ENCODE peak calls at places on chromosomes 5 and 9, in seven cellular contexts. U is uterus, L is Peyer's patch, T is tibial nerve, X is HepG2, E is prostate gland, A is A549. D is an unnamed sample.

GRCh38 chr5:38738898-38739743 is 106.7 kb upstream of the OSMR start:
- DNase-seq in X (no peak), U (no peak), A (no peak), T (no peak), L (no peak), E (no peak), D (peak; percentile 33)

GRCh38 chr9:37414503-37414943 is 8.0 kb upstream of the GRHPR start:
- DNase-seq in T (no peak), U (no peak), E (no peak), X (no peak), L (no peak), A (no peak), D (no peak)

GRCh38 chr9:87008667-87009066 is 61.4 kb upstream of the GAS1 start:
- DNase-seq in U (no peak), T (no peak), L (no peak), A (no peak), E (no peak), X (no peak), D (no peak)

GRCh38 chr5:145825751-145826180 is 9.4 kb downstream of the PRELID2 start:
- DNase-seq in L (no peak), U (no peak), A (peak; percentile 28), X (peak; percentile 61), E (no peak), T (no peak), D (peak; percentile 15)

GRCh38 chr5:9853309-9853708 is 223.2 kb upstream of the TAS2R1 start:
- DNase-seq in E (no peak), X (no peak), T (no peak), A (no peak), L (no peak), U (no peak), D (no peak)

GRCh38 chr5:142325677-142326479 is 1.1 kb upstream of the SPRY4 start:
- DNase-seq in X (peak; percentile 73), U (no peak), A (peak; percentile 90), L (peak; percentile 56), T (peak; percentile 35), E (peak; percentile 31), D (peak; percentile 71)

GRCh38 chr9:2874001-2874750 is 30.3 kb upstream of the PUM3 start:
- DNase-seq in E (no peak), L (no peak), T (no peak), X (no peak), A (no peak), U (no peak), D (no peak)

GRCh38 chr9:33163433-33164137 is 3.6 kb downstream of the B4GALT1 start:
- DNase-seq in X (no peak), E (no peak), U (no peak), A (no peak), T (no peak), L (no peak), D (no peak)

GRCh38 chr5:176542135-176542595 is 5.0 kb upstream of the RNF44 start:
- DNase-seq in X (no peak), L (peak; percentile 88), T (no peak), U (no peak), A (no peak), E (no peak), D (no peak)

GRCh38 chr5:81232449-81233079 is 558 bp upstream of the CKMT2 start:
- DNase-seq in T (no peak), U (peak; percentile 57), A (no peak), E (no peak), X (peak; percentile 13), L (no peak), D (no peak)

GRCh38 chr5:178326054-178326715 is 93.6 kb upstream of the PHYKPL start:
- DNase-seq in L (no peak), E (no peak), X (no peak), T (no peak), A (no peak), U (no peak), D (no peak)

GRCh38 chr5:26791433-26791832 is 247.0 kb downstream of the CDH9 start:
- DNase-seq in L (no peak), U (no peak), E (no peak), A (no peak), T (no peak), X (no peak), D (no peak)

GRCh38 chr5:132557425-132557805 is 638 bp downstream of the RAD50 start:
- DNase-seq in E (peak; percentile 14), T (no peak), U (peak; percentile 38), X (peak; percentile 82), A (peak; percentile 41), L (peak; percentile 89), D (peak; percentile 12)

GRCh38 chr5:132556511-132557424 is at the start of gene RAD50:
- DNase-seq in A (peak; percentile 94), X (peak; percentile 85), E (peak; percentile 84), U (peak; percentile 91), T (peak; percentile 85), L (peak; percentile 97), D (peak; percentile 90)

GRCh38 chr5:132566657-132567056 is 9.9 kb downstream of the RAD50 start:
- DNase-seq in T (no peak), A (no peak), U (no peak), L (no peak), E (no peak), X (no peak), D (no peak)

GRCh38 chr5:132559661-132560060 is 2.9 kb downstream of the RAD50 start:
- DNase-seq in X (no peak), A (no peak), E (no peak), T (no peak), U (no peak), L (no peak), D (no peak)

GRCh38 chr5:132561601-132562000 is 4.8 kb downstream of the RAD50 start:
- DNase-seq in L (no peak), U (no peak), X (no peak), T (no peak), A (no peak), E (no peak), D (no peak)
- TF ChIP-seq POLR2A in L (no peak), U (no peak), X (no peak), T (no peak), A (no peak), E (no peak), D (no peak)

GRCh38 chr5:136005371-136005770 is 23.4 kb upstream of the TGFBI start:
- DNase-seq in U (no peak), X (no peak), E (no peak), A (no peak), T (no peak), L (no peak), D (no peak)

GRCh38 chr5:136007271-136007670 is 21.5 kb upstream of the TGFBI start:
- DNase-seq in U (no peak), X (peak; percentile 62), A (no peak), T (no peak), L (no peak), E (no peak), D (no peak)

GRCh38 chr5:136006164-136006563 is 22.6 kb upstream of the TGFBI start:
- DNase-seq in L (no peak), X (no peak), U (no peak), T (no peak), A (no peak), E (no peak), D (no peak)

GRCh38 chr5:136004436-136004835 is 24.4 kb upstream of the TGFBI start:
- DNase-seq in A (no peak), U (no peak), L (no peak), E (no peak), T (no peak), X (no peak), D (no peak)

GRCh38 chr5:136006767-136007251 is 22.0 kb upstream of the TGFBI start:
- DNase-seq in L (no peak), X (no peak), U (no peak), A (peak; percentile 81), T (no peak), E (no peak), D (peak; percentile 54)
- TF ChIP-seq POLR2A in L (no peak), X (no peak), U (no peak), A (no peak), T (no peak), E (no peak), D (no peak)

GRCh38 chr5:139930406-139930805 is 112.7 kb downstream of the NRG2 start:
- DNase-seq in A (no peak), L (no peak), X (no peak), E (no peak), T (no peak), U (no peak), D (no peak)

GRCh38 chr5:139925163-139925562 is 117.9 kb downstream of the NRG2 start:
- DNase-seq in T (no peak), E (no peak), L (no peak), A (no peak), X (no peak), U (no peak), D (no peak)

GRCh38 chr5:139925650-139926640 is 117.2 kb downstream of the NRG2 start:
- DNase-seq in U (no peak), A (no peak), L (no peak), E (no peak), X (no peak), T (no peak), D (no peak)

DNA sequence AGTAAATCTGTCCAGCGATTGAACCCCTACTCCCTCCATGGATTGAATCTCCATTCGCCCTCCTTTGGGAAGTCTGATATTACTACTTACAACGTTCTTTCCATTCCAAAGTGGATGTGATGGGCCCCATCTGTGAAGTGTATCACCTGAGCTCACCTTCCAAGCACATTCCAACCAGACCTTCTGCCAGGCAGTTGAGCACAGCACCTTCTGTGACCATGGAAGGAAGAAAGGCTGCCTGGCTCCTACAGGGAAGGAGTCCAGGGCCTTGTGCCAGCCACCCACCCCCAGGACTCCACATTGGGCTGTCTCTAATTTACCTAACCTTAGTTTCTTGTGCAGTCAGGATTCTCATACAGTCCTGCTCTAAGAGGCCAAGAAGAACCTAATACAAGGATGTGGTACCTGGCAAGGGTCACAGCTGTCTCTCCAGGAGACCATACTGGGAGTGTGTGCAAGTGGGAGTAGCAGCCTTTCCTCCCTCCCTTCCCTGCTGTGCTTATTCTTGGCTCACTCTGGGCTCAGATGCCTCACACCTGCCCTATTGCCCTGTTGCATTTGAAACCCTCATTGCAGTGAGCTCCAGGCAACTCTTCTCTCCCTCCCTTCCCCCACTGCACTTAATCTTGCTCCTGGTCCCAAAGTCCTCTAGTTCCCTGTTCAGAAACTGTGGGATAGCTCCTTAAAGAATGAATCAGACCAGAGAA is 116.1 kb downstream of the NRG2 start:
- DNase-seq in A (no peak), T (no peak), U (no peak), X (no peak), E (no peak), L (no peak), D (no peak)
- TF ChIP-seq POLR2A in A (no peak), T (no peak), U (no peak), X (no peak), E (no peak), L (no peak), D (no peak)

GRCh38 chr9:76574171-76574767 is 115.3 kb downstream of the GCNT1 start:
- DNase-seq in A (no peak), E (no peak), T (no peak), X (no peak), L (no peak), U (no peak), D (no peak)

GRCh38 chr9:76572205-76572550 is 113.2 kb downstream of the GCNT1 start:
- DNase-seq in X (no peak), U (no peak), E (no peak), L (no peak), T (no peak), A (no peak), D (no peak)

GRCh38 chr9:76571288-76572204 is 112.6 kb downstream of the GCNT1 start:
- DNase-seq in L (no peak), U (no peak), X (no peak), T (no peak), A (no peak), E (no peak), D (no peak)

GRCh38 chr9:76567086-76567485 is 108.1 kb downstream of the GCNT1 start:
- DNase-seq in A (no peak), E (no peak), X (no peak), U (no peak), T (no peak), L (no peak), D (no peak)

GRCh38 chr9:76570820-76571219 is 111.8 kb downstream of the GCNT1 start:
- DNase-seq in E (no peak), X (no peak), U (no peak), L (no peak), T (no peak), A (no peak), D (no peak)
- TF ChIP-seq POLR2A in E (no peak), X (no peak), U (no peak), L (no peak), T (no peak), A (no peak), D (no peak)